ENCODE peak calls at places on chromosomes 2 and 18, in six cellular contexts. K, O, D, F, Z and X are unnamed samples.

GRCh38 chr18:58416704-58417683 is 211.9 kb downstream of the ALPK2 start:
- DNase-seq in K (no peak), D (no peak), Z (no peak), O (peak), F (peak), X (no peak)

GRCh38 chr2:28251337-28251736 is 141.3 kb upstream of the FOSL2 start:
- DNase-seq in K (no peak), D (no peak), O (no peak), Z (no peak), F (no peak), X (no peak)

GRCh38 chr2:79776461-79777146 is 263.8 kb downstream of the CTNNA2 start:
- DNase-seq in O (no peak), K (no peak), F (no peak), Z (no peak), D (no peak), X (no peak)

GRCh38 chr18:46134920-46135675 is 30.9 kb downstream of the HAUS1 start:
- DNase-seq in F (no peak), K (no peak), O (no peak), D (no peak), Z (no peak), X (no peak)

GRCh38 chr2:199757466-199757865 is 93.5 kb downstream of the FTCDNL1 start:
- DNase-seq in K (no peak), D (no peak), F (no peak), Z (no peak), O (no peak), X (no peak)

GRCh38 chr18:62999392-62999791 is 284.1 kb downstream of the PHLPP1 start:
- DNase-seq in K (no peak), D (no peak), O (peak), F (no peak), Z (no peak), X (peak)

GRCh38 chr18:59502899-59503245 is 143.8 kb upstream of the LMAN1 start:
- DNase-seq in D (no peak), K (no peak), O (no peak), Z (no peak), F (no peak), X (no peak)

GRCh38 chr2:53334610-53335009 is 433.0 kb upstream of the CHAC2 start:
- DNase-seq in Z (no peak), D (no peak), O (no peak), F (no peak), K (no peak), X (no peak)

GRCh38 chr2:191171708-191172355 is 21.0 kb upstream of the STAT4 start:
- DNase-seq in K (no peak), O (peak), Z (no peak), F (no peak), D (no peak), X (peak)

GRCh38 chr18:78192044-78192443 is 787.6 kb upstream of the SALL3 start:
- DNase-seq in Z (no peak), O (no peak), F (no peak), D (no peak), K (peak), X (no peak)

GRCh38 chr18:78911751-78912283 is 67.8 kb upstream of the SALL3 start:
- DNase-seq in Z (no peak), F (no peak), O (no peak), K (no peak), D (no peak), X (no peak)

GRCh38 chr2:43707255-43707654 is 31.0 kb upstream of the C1GALT1C1L start:
- DNase-seq in K (no peak), D (no peak), O (peak), F (no peak), Z (peak), X (peak)

GRCh38 chr2:53724511-53724910 is 43.1 kb upstream of the CHAC2 start:
- DNase-seq in D (no peak), K (no peak), F (no peak), O (no peak), Z (no peak), X (no peak)

GRCh38 chr2:221571108-221571390 is 1.1 kb downstream of the EPHA4 start:
- DNase-seq in K (no peak), F (no peak), D (no peak), O (no peak), Z (no peak), X (peak)

GRCh38 chr2:129708221-129708967 is 271.1 kb upstream of the RAB6C start:
- DNase-seq in D (no peak), F (no peak), K (no peak), O (no peak), Z (peak), X (no peak)

GRCh38 chr2:127811397-127811860 is 458 bp upstream of the WDR33 start:
- DNase-seq in Z (no peak), O (no peak), K (no peak), F (no peak), D (no peak), X (no peak)

GRCh38 chr2:1988594-1988993 is 244.3 kb upstream of the PXDN start:
- DNase-seq in F (no peak), K (no peak), D (no peak), O (no peak), Z (no peak), X (no peak)

GRCh38 chr18:13868501-13869271 is 44.7 kb downstream of the MC5R start:
- DNase-seq in D (no peak), O (no peak), Z (no peak), F (no peak), K (peak), X (no peak)

GRCh38 chr2:9703085-9703641 is 72.4 kb upstream of the YWHAQ start:
- DNase-seq in D (no peak), F (peak), O (peak), Z (no peak), K (no peak), X (no peak)

GRCh38 chr2:196563876-196564275 is 75.6 kb upstream of the CCDC150 start:
- DNase-seq in K (no peak), O (no peak), Z (no peak), D (no peak), F (no peak), X (peak)

GRCh38 chr2:120245933-120246332 is 6.7 kb upstream of the RALB start:
- DNase-seq in O (no peak), Z (no peak), K (no peak), D (no peak), F (no peak), X (no peak)

GRCh38 chr2:95354925-95355324 is 47.6 kb upstream of the FAHD2A start:
- DNase-seq in Z (no peak), D (no peak), O (no peak), K (no peak), F (no peak), X (no peak)

GRCh38 chr2:95352291-95353054 is 50.0 kb upstream of the FAHD2A start:
- DNase-seq in Z (no peak), O (no peak), D (no peak), F (no peak), K (no peak), X (no peak)

GRCh38 chr2:95354469-95354901 is 48.0 kb upstream of the FAHD2A start:
- DNase-seq in K (no peak), Z (no peak), D (no peak), O (no peak), F (no peak), X (no peak)

GRCh38 chr2:95353613-95354468 is 48.7 kb upstream of the FAHD2A start:
- DNase-seq in F (no peak), O (no peak), D (no peak), K (no peak), Z (no peak), X (no peak)

GRCh38 chr2:95353055-95353575 is 49.4 kb upstream of the FAHD2A start:
- DNase-seq in D (no peak), K (no peak), Z (no peak), O (no peak), F (no peak), X (no peak)
- TF ChIP-seq JUN in D (no peak), K (no peak), Z (no peak), O (no peak), F (no peak), X (no peak)

DNA sequence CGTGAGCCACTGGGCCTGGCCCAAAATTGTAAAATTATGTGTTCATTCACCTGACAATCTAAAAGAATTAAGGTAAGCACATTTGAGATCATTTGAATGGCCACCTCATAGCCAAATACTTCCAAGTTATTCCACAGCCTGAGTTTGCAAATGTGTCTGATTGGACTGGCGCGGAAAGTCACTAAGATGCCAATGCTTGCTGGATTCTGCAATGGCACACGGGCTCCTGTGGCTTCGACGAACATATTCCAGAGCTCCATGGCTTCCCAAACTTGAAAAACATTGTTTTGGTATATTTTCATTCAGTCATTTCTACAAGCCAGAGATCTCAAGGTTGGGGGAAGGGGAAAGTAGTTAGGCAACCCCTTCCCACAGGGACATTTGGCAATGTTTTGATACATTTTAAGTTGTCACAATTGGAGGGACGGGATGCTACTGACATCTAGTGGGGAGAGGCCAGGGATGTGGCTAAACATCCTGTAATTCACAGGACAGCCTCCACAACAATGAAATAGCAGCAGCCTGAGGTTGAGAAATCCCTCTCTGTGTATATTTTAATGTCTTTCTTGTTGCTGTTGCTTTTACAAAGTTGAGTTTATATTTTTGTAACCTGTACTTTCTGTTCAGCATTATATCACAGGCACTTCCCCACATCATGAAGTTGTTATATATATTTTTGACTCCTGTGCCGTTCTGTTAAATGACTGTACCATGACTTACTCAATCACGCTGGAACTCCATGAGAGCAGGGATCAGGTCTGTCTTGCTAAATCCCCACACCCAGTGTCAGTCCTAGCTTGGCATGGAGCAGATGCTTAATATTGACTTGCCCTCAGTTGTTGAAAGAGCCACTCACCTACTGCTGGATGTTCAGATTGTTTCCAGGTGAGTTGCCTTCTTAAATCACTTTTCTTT is 56.9 kb downstream of the COL4A4 start:
- DNase-seq in O (peak), K (peak), Z (no peak), D (peak), F (peak), X (peak)
- TF ChIP-seq CTCF in O (peak), K (peak), Z (peak), D (peak), F (peak), X (peak)

GRCh38 chr2:219676586-219676985 is 49.2 kb downstream of the SLC4A3 start:
- DNase-seq in K (no peak), O (no peak), D (no peak), F (no peak), Z (no peak), X (no peak)

GRCh38 chr2:219675206-219675605 is 47.8 kb downstream of the SLC4A3 start:
- DNase-seq in D (no peak), F (no peak), K (no peak), O (no peak), Z (no peak), X (no peak)

GRCh38 chr2:219681301-219682290 is 54.2 kb downstream of the SLC4A3 start:
- DNase-seq in O (no peak), Z (no peak), F (no peak), K (no peak), D (no peak), X (no peak)

GRCh38 chr2:219679571-219679970 is 52.1 kb downstream of the SLC4A3 start:
- DNase-seq in Z (no peak), O (no peak), D (no peak), F (no peak), K (no peak), X (no peak)

GRCh38 chr2:219679041-219679440 is 51.6 kb downstream of the SLC4A3 start:
- DNase-seq in Z (no peak), F (no peak), D (no peak), O (no peak), K (no peak), X (no peak)
- TF ChIP-seq MAX in Z (no peak), F (no peak), D (no peak), O (no peak), K (no peak), X (no peak)

DNA sequence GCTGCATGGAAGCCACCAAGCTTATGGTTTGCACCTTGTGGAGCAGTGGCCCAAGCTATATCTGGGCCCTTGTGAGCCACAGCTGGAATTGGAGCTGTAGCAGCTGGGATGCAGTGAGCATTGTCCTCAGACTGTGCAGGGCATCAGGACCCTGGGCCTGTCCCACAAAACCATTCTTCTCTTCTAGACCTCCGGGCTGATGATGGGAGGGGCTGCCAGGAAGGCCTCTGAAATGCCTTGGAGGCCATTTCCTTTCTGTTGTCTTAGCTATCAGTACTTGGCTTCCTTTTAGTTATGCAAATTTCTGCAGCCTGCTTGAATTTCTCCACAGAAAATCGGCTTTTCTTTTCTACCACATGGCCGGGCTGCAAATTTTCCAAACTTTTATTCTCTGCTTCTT is 46.4 kb upstream of the CSRNP3 start:
- DNase-seq in K (no peak), D (no peak), F (no peak), O (no peak), Z (no peak), X (no peak)
- TF ChIP-seq JUN in K (no peak), D (no peak), F (no peak), O (no peak), Z (no peak), X (no peak)

GRCh38 chr2:118010470-118010869 is 3.4 kb downstream of the CCDC93 start:
- DNase-seq in F (no peak), K (no peak), Z (no peak), O (no peak), D (no peak), X (no peak)

GRCh38 chr2:118012778-118013177 is 1.1 kb downstream of the CCDC93 start:
- DNase-seq in F (no peak), Z (no peak), O (no peak), K (no peak), D (no peak), X (peak)

GRCh38 chr2:118013724-118014491 is at the start of gene CCDC93:
- DNase-seq in Z (peak), D (peak), F (peak), K (peak), O (peak), X (peak)

GRCh38 chr2:118014492-118014824 is 588 bp upstream of the CCDC93 start:
- DNase-seq in Z (no peak), K (no peak), D (no peak), F (no peak), O (no peak), X (no peak)

DNA sequence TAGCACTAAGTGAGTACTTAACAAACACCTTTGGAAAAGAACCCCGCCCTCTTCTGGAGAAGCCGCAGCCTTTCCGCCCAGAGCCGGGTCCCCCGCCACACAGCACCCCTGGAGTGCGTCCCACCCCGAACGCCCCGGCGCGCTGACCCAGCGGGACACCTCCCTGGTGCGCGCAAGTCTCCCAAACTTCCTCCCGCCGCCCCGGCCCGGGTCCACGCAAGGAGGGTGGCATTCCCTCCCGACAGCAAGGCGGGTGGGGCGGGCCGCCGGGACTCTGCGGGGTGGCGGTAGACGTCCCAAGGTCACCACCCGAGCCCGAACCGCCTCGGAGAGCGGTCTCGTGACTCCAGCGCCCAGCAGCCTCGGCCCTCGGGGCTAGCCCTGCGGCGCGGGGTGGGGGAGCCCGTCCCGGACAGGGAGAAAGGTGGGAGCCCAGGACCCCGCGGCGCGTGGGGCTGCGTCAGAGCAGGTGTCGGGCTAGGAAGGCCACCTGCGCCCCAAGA is 598 bp downstream of the CCDC93 start:
- DNase-seq in K (peak), D (no peak), F (peak), O (no peak), Z (peak), X (peak)
- TF ChIP-seq CTCF in K (no peak), D (no peak), F (peak), O (no peak), Z (peak), X (no peak)

DNA sequence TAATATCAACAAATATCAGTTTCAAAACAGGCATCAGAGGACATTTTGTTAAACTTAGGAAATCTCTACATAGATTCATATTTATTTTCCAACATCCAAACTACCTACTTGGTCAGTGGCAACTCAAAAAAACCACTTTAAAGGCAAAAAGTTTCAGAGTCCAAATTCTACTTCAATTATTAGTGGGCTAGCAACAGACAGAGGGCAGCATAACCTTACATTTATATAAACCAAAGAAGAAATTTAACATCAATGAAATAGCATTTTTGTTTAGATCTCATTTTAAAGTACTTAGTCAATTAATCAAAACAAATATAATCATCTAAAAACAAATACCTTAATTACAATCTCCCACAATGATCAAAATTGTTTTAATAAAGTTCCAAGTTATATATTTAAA is 33.3 kb downstream of the RTTN start:
- DNase-seq in F (no peak), K (no peak), D (no peak), Z (no peak), O (peak), X (peak)
- TF ChIP-seq MAX in F (no peak), K (no peak), D (no peak), Z (no peak), O (no peak), X (no peak)

GRCh38 chr2:234863043-234863934 is 88.5 kb upstream of the SH3BP4 start:
- DNase-seq in O (peak), Z (no peak), K (no peak), D (no peak), F (peak), X (peak)
- TF ChIP-seq JUN in O (peak), Z (no peak), K (no peak), D (no peak), F (no peak), X (no peak)

GRCh38 chr2:231671617-231672350 is 36.5 kb upstream of the PTMA start:
- DNase-seq in O (no peak), K (no peak), Z (no peak), D (no peak), F (peak), X (no peak)

GRCh38 chr2:231673348-231673770 is 35.0 kb upstream of the PTMA start:
- DNase-seq in Z (peak), O (peak), F (peak), D (peak), K (peak), X (no peak)

GRCh38 chr2:231668981-231669380 is 39.3 kb upstream of the PTMA start:
- DNase-seq in O (no peak), K (no peak), D (no peak), F (no peak), Z (no peak), X (no peak)

GRCh38 chr2:231672617-231673347 is 35.5 kb upstream of the PTMA start:
- DNase-seq in K (peak), F (peak), Z (peak), D (no peak), O (peak), X (no peak)

GRCh38 chr2:231670892-231671616 is 37.3 kb upstream of the PTMA start:
- DNase-seq in K (no peak), O (peak), F (no peak), D (no peak), Z (peak), X (peak)
- TF ChIP-seq CTCF in K (no peak), O (peak), F (peak), D (no peak), Z (peak), X (peak)

GRCh38 chr2:100757621-100758394 is 62.1 kb upstream of the NPAS2 start:
- DNase-seq in O (peak), F (peak), K (no peak), Z (no peak), D (no peak), X (peak)
- TF ChIP-seq MAX in O (no peak), F (no peak), K (no peak), Z (no peak), D (no peak), X (no peak)